ENCODE peak calls at places on chromosomes 12 and 14, in ten cellular contexts. X is A673; Y is prostate gland; H is CD8-positive, alpha-beta memory T cell; Q is lower lobe of right lung; P is lung; K is PC-3; L is SK-N-SH; R is NT2/D1; A is mucosa of descending colon. D is an unnamed sample.

GRCh38 chr14:88667555-88668273 is 104.9 kb downstream of the ZC3H14 start:
- DNase-seq in Q (no peak), X (peak; percentile 78), Y (peak; percentile 67), H (peak; percentile 61), L (peak; percentile 63), P (peak; percentile 48), A (peak; percentile 59), R (peak; percentile 42), K (peak; percentile 79), D (no peak)

GRCh38 chr12:108914031-108914630 is 34.2 kb downstream of the DAO start:
- DNase-seq in A (no peak), Y (peak; percentile 7), H (no peak), R (no peak), L (no peak), K (peak; percentile 19), X (no peak), Q (no peak), P (no peak), D (no peak)

GRCh38 chr12:99453831-99454538 is 193.6 kb upstream of the GARIN6 start:
- DNase-seq in K (no peak), R (no peak), L (no peak), Y (no peak), P (no peak), Q (no peak), H (no peak), A (no peak), X (no peak), D (no peak)

GRCh38 chr14:94767321-94767878 is 2.5 kb downstream of the GSC start:
- DNase-seq in A (no peak), Y (no peak), L (no peak), P (no peak), Q (no peak), X (no peak), H (no peak), R (no peak), K (no peak), D (no peak)

GRCh38 chr12:96015672-96016071 is 19.5 kb upstream of the HAL start:
- DNase-seq in Y (no peak), P (no peak), Q (no peak), L (no peak), K (peak; percentile 50), X (peak; percentile 27), A (peak; percentile 35), R (no peak), H (no peak), D (no peak)

GRCh38 chr14:76699901-76700590 is 61.2 kb upstream of the VASH1 start:
- DNase-seq in Y (no peak), X (no peak), L (no peak), A (no peak), R (no peak), K (no peak), H (no peak), P (no peak), Q (no peak), D (no peak)

GRCh38 chr14:86852530-86852929 is 1140.5 kb downstream of the GALC start:
- DNase-seq in X (no peak), A (no peak), Y (no peak), R (no peak), P (no peak), K (no peak), L (no peak), Q (no peak), H (no peak), D (no peak)

GRCh38 chr12:2016862-2017723 is 12.8 kb upstream of the DCP1B start:
- DNase-seq in Y (no peak), X (peak; percentile 12), H (no peak), L (no peak), R (no peak), P (no peak), K (no peak), Q (no peak), A (no peak), D (no peak)

GRCh38 chr12:1930816-1931597 is 12.6 kb upstream of the CACNA2D4 start:
- DNase-seq in P (no peak), L (peak; percentile 21), Q (no peak), K (no peak), R (no peak), H (no peak), A (no peak), Y (no peak), X (no peak), D (no peak)

GRCh38 chr14:52716160-52716559 is 9.2 kb downstream of the PSMC6 start:
- DNase-seq in K (no peak), A (no peak), L (no peak), H (no peak), Y (no peak), Q (no peak), X (no peak), R (no peak), P (no peak), D (no peak)

GRCh38 chr12:113236539-113237354 is 15.5 kb downstream of the TPCN1 start:
- DNase-seq in X (no peak), A (no peak), K (no peak), L (no peak), Y (no peak), H (no peak), R (no peak), P (no peak), Q (no peak), D (peak; percentile 59)

GRCh38 chr14:28772613-28773012 is 6.0 kb downstream of the FOXG1 start:
- DNase-seq in A (no peak), P (no peak), Q (no peak), K (no peak), L (no peak), Y (no peak), R (no peak), H (no peak), X (no peak), D (no peak)

GRCh38 chr12:91326043-91327027 is 143.7 kb upstream of the DCN start:
- DNase-seq in R (peak; percentile 43), Q (no peak), Y (peak; percentile 25), X (peak; percentile 61), L (peak; percentile 26), P (peak; percentile 50), H (no peak), A (peak; percentile 84), K (peak; percentile 76), D (no peak)

GRCh38 chr14:23409966-23410635 is 2.0 kb upstream of the MYH6 start:
- DNase-seq in H (no peak), A (no peak), Y (no peak), R (no peak), L (no peak), X (no peak), K (no peak), P (no peak), Q (no peak), D (no peak)

GRCh38 chr14:23408307-23408630 is 196 bp upstream of the MYH6 start:
- DNase-seq in Y (no peak), A (no peak), R (no peak), P (no peak), K (no peak), X (no peak), H (no peak), Q (no peak), L (no peak), D (no peak)

GRCh38 chr14:23407516-23408306 is at the start of gene MYH6:
- DNase-seq in R (no peak), H (no peak), X (no peak), Q (peak; percentile 16), K (no peak), P (no peak), A (no peak), Y (no peak), L (no peak), D (peak; percentile 29)

GRCh38 chr14:23411563-23412525 is 3.8 kb upstream of the MYH6 start:
- DNase-seq in H (no peak), A (no peak), K (no peak), X (no peak), Y (no peak), P (no peak), Q (no peak), L (no peak), R (no peak), D (no peak)

GRCh38 chr14:23409475-23409874 is 1.4 kb upstream of the MYH6 start:
- DNase-seq in X (no peak), Y (no peak), R (no peak), Q (no peak), P (no peak), A (no peak), L (no peak), H (no peak), K (no peak), D (no peak)
- H3K4me3 ChIP-seq in X (no peak overlapping the region), Y (no peak overlapping the region), R (no peak overlapping the region), Q (no peak overlapping the region), P (no peak overlapping the region), A (no peak overlapping the region), L (no peak overlapping the region), H (no peak overlapping the region), K (no peak overlapping the region), D (no peak overlapping the region)

DNA sequence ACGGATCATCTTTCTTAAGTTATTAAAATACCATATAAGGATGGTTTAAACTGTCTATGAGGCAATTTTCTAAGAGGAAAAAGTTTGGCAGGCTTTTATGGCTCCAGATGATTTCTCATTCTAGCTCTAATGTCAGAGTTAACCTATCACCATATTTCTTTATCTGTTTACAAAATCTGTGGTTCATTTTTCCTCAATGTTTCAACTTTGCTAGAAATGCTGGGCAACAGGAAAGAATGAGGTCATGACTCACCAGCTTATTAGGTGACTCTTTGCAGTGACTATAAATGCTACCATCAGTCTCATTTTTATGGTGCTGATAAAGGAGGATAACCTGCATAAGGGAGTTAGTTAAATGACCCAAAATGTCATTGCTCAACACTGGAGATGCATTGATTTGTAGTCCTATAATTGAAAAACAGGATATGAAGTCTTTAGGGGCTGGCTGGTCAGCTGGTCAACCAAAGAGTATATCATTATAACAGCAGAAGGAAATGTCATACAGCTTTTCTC is 45.3 kb upstream of the RAP1B start:
- DNase-seq in X (peak; percentile 18), A (no peak), L (no peak), Y (no peak), Q (no peak), P (no peak), R (no peak), H (no peak), K (peak; percentile 96), D (no peak)
- H3K36me3 ChIP-seq in X (no peaks in the 10 kb centered on the region), A (no peaks in the 10 kb centered on the region), L (no peaks in the 10 kb centered on the region), Y (no peaks in the 10 kb centered on the region), Q (no peaks in the 10 kb centered on the region), P (no peaks in the 10 kb centered on the region), R (no peaks in the 10 kb centered on the region), H (no peaks in the 10 kb centered on the region), K (no peaks in the 10 kb centered on the region), D (no peaks in the 10 kb centered on the region)

GRCh38 chr14:71354142-71354541 is 446.9 kb downstream of the PCNX1 start:
- DNase-seq in A (no peak), H (no peak), Y (no peak), L (no peak), P (no peak), K (no peak), Q (no peak), R (no peak), X (no peak), D (no peak)
- H3K4me3 ChIP-seq in A (no peak overlapping the region), H (no peak overlapping the region), Y (no peak overlapping the region), L (no peak overlapping the region), P (no peak overlapping the region), K (no peak overlapping the region), Q (no peak overlapping the region), R (no peak overlapping the region), X (no peak overlapping the region), D (no peak overlapping the region)

DNA sequence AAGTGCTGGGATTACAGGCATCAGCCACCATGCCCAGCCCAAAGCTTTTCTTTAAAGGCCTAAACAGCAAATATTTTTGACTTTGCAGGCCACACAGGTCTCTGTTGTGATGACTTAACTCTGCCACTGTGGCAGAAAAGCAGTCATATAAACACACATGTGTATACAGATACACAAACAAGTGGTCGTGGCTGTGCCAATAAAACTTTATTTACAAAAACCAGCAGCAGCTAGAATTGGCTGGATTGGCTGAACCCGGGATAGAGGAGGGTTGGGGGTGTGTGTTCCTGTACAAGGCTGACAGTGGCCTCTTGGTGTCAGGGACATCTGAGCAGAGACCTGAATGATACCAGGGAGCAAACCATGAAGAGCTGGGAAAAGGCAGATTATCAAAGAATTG is 95.6 kb downstream of the NCOR2 start:
- DNase-seq in X (no peak), Q (no peak), K (no peak), L (no peak), H (no peak), P (no peak), R (no peak), Y (no peak), A (no peak), D (no peak)
- H3K36me3 ChIP-seq in X (peaks cover 68% of the 10 kb centered on the region), Q (peaks cover 73% of the 10 kb centered on the region), K (peaks cover 58% of the 10 kb centered on the region), L (peaks cover 69% of the 10 kb centered on the region), H (peaks cover 13% of the 10 kb centered on the region), P (peaks cover 11% of the 10 kb centered on the region), R (peaks cover 82% of the 10 kb centered on the region), Y (peaks cover 11% of the 10 kb centered on the region), A (no peaks in the 10 kb centered on the region), D (peaks cover 20% of the 10 kb centered on the region)